ENCODE peak calls at places on chromosomes 2 and 18, in nine cellular contexts. Z is Calu3, A is GM10248, I is nephron progenitor cell, C is small intestine, X is kidney tubule cell, Q is HL-60, U is hypothalamus, W is AG08395. T is an unnamed sample.

GRCh38 chr18:48947583-48947982 is 3.2 kb downstream of the SMAD7 start:
- DNase-seq in U (no peak), W (no peak), Z (no peak), Q (no peak), I (no peak), A (no peak), C (no peak), X (peak; percentile 73), T (no peak)

GRCh38 chr2:19035238-19035637 is 323.2 kb downstream of the OSR1 start:
- DNase-seq in W (peak; percentile 43), A (no peak), X (no peak), Q (no peak), I (no peak), Z (no peak), U (no peak), C (no peak), T (no peak)

GRCh38 chr2:239839306-239839705 is 185.8 kb downstream of the NDUFA10 start:
- DNase-seq in Z (no peak), U (no peak), X (no peak), Q (no peak), A (no peak), I (no peak), C (no peak), W (no peak), T (no peak)

GRCh38 chr2:85216927-85217326 is 83.7 kb downstream of the TCF7L1 start:
- DNase-seq in C (no peak), A (no peak), U (no peak), Q (no peak), Z (no peak), I (no peak), X (no peak), W (no peak), T (no peak)

GRCh38 chr2:25310965-25311865 is 30.5 kb downstream of the DNMT3A start:
- DNase-seq in Q (no peak), U (no peak), Z (peak; percentile 43), W (no peak), A (no peak), X (peak; percentile 37), C (peak; percentile 66), I (no peak), T (no peak)

GRCh38 chr2:126244937-126245336 is 411.0 kb upstream of the GYPC start:
- DNase-seq in Z (no peak), I (peak; percentile 72), W (no peak), U (no peak), X (peak; percentile 28), A (peak; percentile 29), C (peak; percentile 87), Q (peak; percentile 16), T (no peak)

GRCh38 chr2:198374375-198375072 is 570.1 kb downstream of the PLCL1 start:
- DNase-seq in X (peak; percentile 63), A (peak; percentile 15), Q (peak; percentile 29), U (no peak), I (peak; percentile 55), Z (peak; percentile 52), W (peak; percentile 49), C (peak; percentile 55), T (no peak)

GRCh38 chr2:72917138-72917874 is at the start of gene EMX1:
- DNase-seq in W (no peak), C (peak; percentile 87), U (no peak), Z (peak; percentile 81), X (peak; percentile 85), I (peak; percentile 64), A (peak; percentile 85), Q (no peak), T (peak; percentile 32)

GRCh38 chr2:6723865-6724571 is 141.7 kb downstream of the CMPK2 start:
- DNase-seq in I (no peak), Q (no peak), U (no peak), C (no peak), A (no peak), W (no peak), Z (no peak), X (no peak), T (no peak)

GRCh38 chr2:98465456-98466201 is 21.0 kb downstream of the INPP4A start:
- DNase-seq in Z (peak; percentile 85), A (no peak), I (no peak), Q (peak; percentile 82), W (peak; percentile 37), X (peak; percentile 73), U (no peak), C (peak; percentile 66), T (peak; percentile 78)

GRCh38 chr2:204335642-204336041 is 209.6 kb upstream of the PARD3B start:
- DNase-seq in U (no peak), W (no peak), C (no peak), X (no peak), Z (no peak), Q (no peak), A (no peak), I (no peak), T (no peak)

GRCh38 chr2:17757321-17757720 is 3.4 kb downstream of the GEN1 start:
- DNase-seq in A (no peak), I (no peak), Z (peak; percentile 24), Q (no peak), X (peak; percentile 80), C (peak; percentile 85), U (no peak), W (peak; percentile 26), T (no peak)

GRCh38 chr2:201856561-201856960 is 50.2 kb downstream of the CDK15 start:
- DNase-seq in X (no peak), Q (no peak), U (no peak), I (no peak), W (no peak), C (no peak), Z (no peak), A (no peak), T (no peak)

GRCh38 chr18:49756671-49757362 is 56.5 kb downstream of the ACAA2 start:
- DNase-seq in X (no peak), Q (no peak), I (no peak), Z (no peak), W (no peak), C (no peak), A (no peak), U (no peak), T (no peak)

GRCh38 chr2:224155896-224156295 is 116.8 kb upstream of the SERPINE2 start:
- DNase-seq in U (no peak), I (no peak), W (peak; percentile 18), X (peak; percentile 75), Z (no peak), A (no peak), C (no peak), Q (no peak), T (no peak)

GRCh38 chr2:27212626-27213471 is 781 bp upstream of the SLC5A6 start:
- DNase-seq in U (no peak), C (peak; percentile 66), I (peak; percentile 19), A (no peak), W (peak; percentile 47), X (peak; percentile 53), Z (no peak), Q (no peak), T (peak; percentile 44)

GRCh38 chr2:67485431-67485830 is 88.3 kb downstream of the ETAA1 start:
- DNase-seq in A (no peak), C (no peak), Z (no peak), U (no peak), W (peak; percentile 21), X (peak; percentile 25), Q (no peak), I (no peak), T (no peak)

GRCh38 chr18:48335829-48336228 is 73.4 kb downstream of the ZBTB7C start:
- DNase-seq in A (no peak), U (no peak), Q (no peak), X (no peak), Z (no peak), C (no peak), W (no peak), I (no peak), T (no peak)

GRCh38 chr2:47072018-47072691 is 83.0 kb downstream of the STPG4 start:
- DNase-seq in U (peak; percentile 54), W (peak; percentile 79), C (no peak), A (no peak), Z (no peak), I (peak; percentile 44), Q (peak; percentile 75), X (no peak), T (no peak)

GRCh38 chr2:239465017-239466001 is 64.5 kb upstream of the HDAC4 start:
- DNase-seq in I (no peak), A (no peak), X (peak; percentile 71), Q (peak; percentile 98), Z (peak; percentile 71), C (peak; percentile 88), U (peak; percentile 78), W (peak; percentile 59), T (no peak)

GRCh38 chr2:17257194-17257909 is 260.9 kb downstream of the RAD51AP2 start:
- DNase-seq in X (peak; percentile 9), I (no peak), U (no peak), A (no peak), C (no peak), Z (no peak), Q (no peak), W (no peak), T (no peak)

GRCh38 chr2:28628987-28629386 is 122.6 kb upstream of the PPP1CB start:
- DNase-seq in W (no peak), Q (no peak), Z (no peak), X (no peak), I (no peak), U (no peak), A (no peak), C (no peak), T (no peak)

GRCh38 chr2:111050701-111051376 is 69.9 kb upstream of the BCL2L11 start:
- DNase-seq in C (no peak), I (no peak), W (no peak), Z (no peak), Q (no peak), A (no peak), U (no peak), X (no peak), T (no peak)

T was measured in T-helper 9 cell.